ENCODE peak calls at places on chromosomes 13 and 19, in five cellular contexts. F, B, H, W and P are unnamed samples.

GRCh38 chr13:36848228-36848982 is 29.4 kb downstream of the RFXAP start:
- DNase-seq in W (no peak), H (no peak), F (no peak), B (no peak), P (peak)

GRCh38 chr13:46520188-46520587 is 32.8 kb upstream of the LRCH1 start:
- DNase-seq in B (no peak), F (no peak), W (no peak), H (no peak), P (no peak)

GRCh38 chr19:19115954-19116353 is 22.3 kb downstream of the TMEM161A start:
- DNase-seq in F (peak), B (no peak), W (peak), H (no peak), P (peak)

GRCh38 chr13:86080340-86080995 is 281.2 kb upstream of the SLITRK6 start:
- DNase-seq in F (no peak), W (no peak), B (peak), H (no peak), P (no peak)

GRCh38 chr19:29767039-29767735 is 44.6 kb upstream of the CCNE1 start:
- DNase-seq in H (no peak), B (no peak), F (no peak), W (no peak), P (no peak)

GRCh38 chr19:4229179-4229931 is at the start of gene EBI3:
- DNase-seq in H (no peak), F (peak), W (peak), B (peak), P (peak)

GRCh38 chr13:100128373-100128772 is 39.5 kb downstream of the PCCA start:
- DNase-seq in W (no peak), B (peak), F (no peak), H (no peak), P (no peak)

GRCh38 chr13:92573467-92574057 is 653.0 kb upstream of the GPC6 start:
- DNase-seq in H (no peak), F (peak), W (peak), B (peak), P (no peak)

GRCh38 chr13:75180805-75181455 is 301.0 kb downstream of the TBC1D4 start:
- DNase-seq in B (peak), H (no peak), F (no peak), W (no peak), P (no peak)